ENCODE peak calls at places on chromosomes 12 and 14, in ten cellular contexts. V, A, I, U, R, B, C, M, O and D are unnamed samples.

GRCh38 chr14:35159742-35160409 is 37.5 kb downstream of the PRORP start:
- DNase-seq in V (no peak), A (no peak), I (peak), U (peak), R (peak), B (no peak), C (no peak), M (peak), O (no peak), D (no peak)

GRCh38 chr14:21923820-21924219 is 250.2 kb upstream of the OR4E1 start:
- DNase-seq in V (no peak), A (no peak), I (no peak), U (no peak), R (no peak), B (no peak), C (no peak), M (no peak), O (no peak), D (no peak)

GRCh38 chr14:105267820-105268548 is 19.7 kb downstream of the BTBD6 start:
- DNase-seq in V (no peak), A (no peak), I (no peak), U (no peak), R (no peak), B (no peak), C (no peak), M (no peak), O (no peak), D (no peak)

GRCh38 chr12:72632286-72632685 is 360.1 kb downstream of the TRHDE start:
- DNase-seq in V (no peak), A (no peak), I (no peak), U (no peak), R (no peak), B (no peak), C (no peak), M (no peak), O (no peak), D (no peak)

GRCh38 chr12:46179693-46180452 is 89.0 kb downstream of the SLC38A1 start:
- DNase-seq in V (no peak), A (no peak), I (no peak), U (no peak), R (peak), B (no peak), C (no peak), M (no peak), O (no peak), D (no peak)

GRCh38 chr12:31368666-31369361 is 42.9 kb upstream of the SINHCAF start:
- DNase-seq in V (no peak), A (no peak), I (no peak), U (no peak), R (no peak), B (no peak), C (no peak), M (no peak), O (no peak), D (no peak)

GRCh38 chr12:12806784-12807516 is 6.2 kb upstream of the DDX47 start:
- DNase-seq in V (no peak), A (no peak), I (no peak), U (no peak), R (no peak), B (no peak), C (no peak), M (no peak), O (no peak), D (no peak)

GRCh38 chr12:29316772-29317171 is 64.2 kb downstream of the ERGIC2 start:
- DNase-seq in V (no peak), A (peak), I (no peak), U (no peak), R (no peak), B (peak), C (no peak), M (no peak), O (no peak), D (no peak)

GRCh38 chr14:56490379-56490778 is 89.2 kb upstream of the TMEM260 start:
- DNase-seq in V (no peak), A (no peak), I (no peak), U (peak), R (peak), B (no peak), C (no peak), M (peak), O (no peak), D (no peak)

GRCh38 chr12:124605150-124605549 is 37.7 kb upstream of the NCOR2 start:
- DNase-seq in V (no peak), A (no peak), I (no peak), U (no peak), R (no peak), B (no peak), C (no peak), M (no peak), O (no peak), D (no peak)

GRCh38 chr14:93797536-93797935 is 9.3 kb upstream of the PRIMA1 start:
- DNase-seq in V (no peak), A (no peak), I (no peak), U (no peak), R (no peak), B (no peak), C (no peak), M (no peak), O (no peak), D (no peak)

GRCh38 chr12:2179953-2180736 is 127.4 kb downstream of the CACNA1C start:
- DNase-seq in V (no peak), A (peak), I (peak), U (peak), R (no peak), B (peak), C (peak), M (peak), O (no peak), D (peak)

GRCh38 chr12:7295529-7295928 is 8.3 kb upstream of the ACSM4 start:
- DNase-seq in V (no peak), A (no peak), I (no peak), U (no peak), R (no peak), B (no peak), C (no peak), M (no peak), O (no peak), D (no peak)

GRCh38 chr12:31326689-31327659 is 1.0 kb upstream of the SINHCAF start:
- DNase-seq in V (no peak), A (no peak), I (no peak), U (no peak), R (no peak), B (no peak), C (peak), M (no peak), O (no peak), D (peak)

GRCh38 chr12:115354007-115354452 is 670.1 kb upstream of the TBX3 start:
- DNase-seq in V (peak), A (peak), I (peak), U (peak), R (peak), B (peak), C (peak), M (peak), O (no peak), D (peak)

GRCh38 chr12:79373896-79374499 is 316.8 kb downstream of the PAWR start:
- DNase-seq in V (no peak), A (no peak), I (no peak), U (peak), R (peak), B (no peak), C (no peak), M (no peak), O (no peak), D (no peak)

GRCh38 chr14:95006479-95006878 is 150.8 kb downstream of the DICER1 start:
- DNase-seq in V (no peak), A (no peak), I (no peak), U (peak), R (no peak), B (no peak), C (no peak), M (no peak), O (no peak), D (no peak)

GRCh38 chr12:131830335-131831020 is 2.3 kb downstream of the MMP17 start:
- DNase-seq in V (peak), A (peak), I (no peak), U (peak), R (peak), B (peak), C (peak), M (peak), O (no peak), D (peak)

GRCh38 chr12:128929046-128929445 is 75.8 kb downstream of the GLT1D1 start:
- DNase-seq in V (no peak), A (no peak), I (no peak), U (no peak), R (no peak), B (no peak), C (no peak), M (no peak), O (no peak), D (no peak)

GRCh38 chr14:89267656-89268055 is 149.4 kb downstream of the FOXN3 start:
- DNase-seq in V (no peak), A (no peak), I (no peak), U (no peak), R (no peak), B (no peak), C (no peak), M (no peak), O (no peak), D (no peak)

GRCh38 chr14:64137657-64138290 is 156.4 kb downstream of the ESR2 start:
- DNase-seq in V (no peak), A (no peak), I (no peak), U (no peak), R (no peak), B (no peak), C (no peak), M (no peak), O (no peak), D (no peak)

GRCh38 chr14:90756755-90757345 is 59.4 kb downstream of the TTC7B start:
- DNase-seq in V (no peak), A (no peak), I (no peak), U (no peak), R (no peak), B (peak), C (no peak), M (no peak), O (no peak), D (no peak)
- TF ChIP-seq CTCF in V (no peak), A (no peak), I (no peak), U (no peak), R (peak), B (peak), C (no peak), M (no peak), O (no peak), D (no peak)

GRCh38 chr12:54011665-54012532 is 3.1 kb downstream of the HOXC8 start:
- DNase-seq in V (no peak), A (no peak), I (no peak), U (no peak), R (no peak), B (no peak), C (no peak), M (no peak), O (no peak), D (no peak)

GRCh38 chr12:54010053-54010971 is 1.5 kb downstream of the HOXC8 start:
- DNase-seq in V (no peak), A (no peak), I (no peak), U (no peak), R (no peak), B (no peak), C (no peak), M (no peak), O (no peak), D (no peak)

GRCh38 chr12:54014315-54015209 is 5.8 kb downstream of the HOXC8 start:
- DNase-seq in V (no peak), A (no peak), I (no peak), U (no peak), R (no peak), B (no peak), C (no peak), M (no peak), O (no peak), D (no peak)

GRCh38 chr12:54010972-54011664 is 2.3 kb downstream of the HOXC8 start:
- DNase-seq in V (no peak), A (no peak), I (no peak), U (no peak), R (no peak), B (no peak), C (no peak), M (no peak), O (no peak), D (no peak)

GRCh38 chr12:54012631-54013398 is 4.0 kb downstream of the HOXC8 start:
- DNase-seq in V (no peak), A (no peak), I (no peak), U (no peak), R (no peak), B (no peak), C (no peak), M (no peak), O (no peak), D (no peak)
- TF ChIP-seq CTCF in V (no peak), A (no peak), I (no peak), U (no peak), R (no peak), B (no peak), C (no peak), M (no peak), O (no peak), D (no peak)

GRCh38 chr14:37343307-37344094 is 145.8 kb downstream of the MIPOL1 start:
- DNase-seq in V (no peak), A (no peak), I (no peak), U (no peak), R (no peak), B (no peak), C (no peak), M (peak), O (no peak), D (no peak)

GRCh38 chr14:37340353-37340752 is 142.6 kb downstream of the MIPOL1 start:
- DNase-seq in V (no peak), A (no peak), I (no peak), U (no peak), R (peak), B (no peak), C (no peak), M (no peak), O (no peak), D (no peak)
- TF ChIP-seq CTCF in V (no peak), A (no peak), I (no peak), U (peak), R (peak), B (no peak), C (no peak), M (no peak), O (no peak), D (no peak)

GRCh38 chr12:40287369-40287975 is 62.7 kb downstream of the LRRK2 start:
- DNase-seq in V (no peak), A (no peak), I (no peak), U (no peak), R (peak), B (no peak), C (no peak), M (no peak), O (no peak), D (no peak)

GRCh38 chr12:40281791-40282364 is 57.1 kb downstream of the LRRK2 start:
- DNase-seq in V (no peak), A (no peak), I (no peak), U (no peak), R (no peak), B (no peak), C (no peak), M (no peak), O (no peak), D (no peak)

GRCh38 chr12:40286583-40286982 is 61.8 kb downstream of the LRRK2 start:
- DNase-seq in V (no peak), A (no peak), I (no peak), U (peak), R (no peak), B (no peak), C (no peak), M (no peak), O (no peak), D (no peak)
- TF ChIP-seq CTCF in V (no peak), A (no peak), I (no peak), U (no peak), R (no peak), B (no peak), C (no peak), M (no peak), O (no peak), D (no peak)

GRCh38 chr12:93763746-93764147 is 86.6 kb downstream of the CRADD start:
- DNase-seq in V (no peak), A (no peak), I (no peak), U (no peak), R (no peak), B (no peak), C (no peak), M (no peak), O (no peak), D (no peak)

GRCh38 chr12:93766371-93766770 is 89.2 kb downstream of the CRADD start:
- DNase-seq in V (no peak), A (no peak), I (no peak), U (no peak), R (no peak), B (no peak), C (no peak), M (no peak), O (no peak), D (no peak)

GRCh38 chr12:93766802-93767523 is 89.8 kb downstream of the CRADD start:
- DNase-seq in V (no peak), A (peak), I (no peak), U (peak), R (no peak), B (no peak), C (peak), M (no peak), O (peak), D (peak)

GRCh38 chr12:93772003-93772402 is 94.8 kb downstream of the CRADD start:
- DNase-seq in V (no peak), A (no peak), I (no peak), U (no peak), R (no peak), B (no peak), C (no peak), M (no peak), O (no peak), D (no peak)

GRCh38 chr12:93767524-93767863 is 90.3 kb downstream of the CRADD start:
- DNase-seq in V (no peak), A (no peak), I (no peak), U (no peak), R (no peak), B (no peak), C (no peak), M (no peak), O (no peak), D (no peak)
- TF ChIP-seq CTCF in V (no peak), A (no peak), I (no peak), U (no peak), R (no peak), B (no peak), C (no peak), M (no peak), O (no peak), D (no peak)

DNA sequence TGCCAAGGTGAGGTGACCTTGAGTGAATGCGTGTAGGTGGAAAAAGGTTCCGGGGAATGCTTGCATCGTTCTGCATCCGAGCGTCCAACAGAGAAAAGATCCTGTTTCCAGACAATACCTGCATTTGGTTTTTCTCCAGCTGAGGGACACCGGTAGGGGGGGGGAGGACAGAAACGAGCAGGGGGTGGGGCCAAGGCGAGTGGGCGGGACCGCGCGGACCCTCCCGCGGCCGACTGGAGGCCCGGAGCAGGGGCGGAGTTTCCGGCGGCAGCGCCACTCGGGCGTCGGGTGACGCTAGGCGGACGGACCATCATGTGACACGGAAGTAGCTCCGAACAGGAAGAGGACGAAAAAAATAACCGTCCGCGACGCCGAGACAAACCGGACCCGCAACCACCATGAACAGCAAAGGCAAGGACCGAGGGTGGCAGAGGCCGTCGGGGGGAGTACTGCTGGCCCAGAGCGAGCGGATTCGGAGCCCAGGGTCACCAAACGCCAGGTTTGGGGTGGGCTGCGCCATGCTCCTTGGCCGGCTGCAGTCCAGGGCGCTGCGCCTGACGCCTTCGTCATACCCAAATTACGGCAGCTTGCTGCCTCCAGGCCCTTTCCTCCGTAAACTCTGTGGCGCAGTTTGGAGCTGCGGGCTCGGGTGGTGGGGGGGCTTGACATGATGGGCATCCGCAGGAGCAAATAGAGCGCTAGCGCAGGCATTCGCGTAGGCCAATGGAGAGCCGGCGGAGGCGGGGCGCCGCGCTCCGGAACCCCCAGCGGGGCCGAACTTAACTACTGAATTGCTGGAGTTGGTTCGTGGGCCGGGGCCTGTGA is at the start of gene DAZAP2:
- DNase-seq in V (peak), A (peak), I (peak), U (peak), R (peak), B (peak), C (peak), M (peak), O (peak), D (peak)
- TF ChIP-seq CTCF in V (no peak), A (peak), I (peak), U (peak), R (no peak), B (peak), C (peak), M (peak), O (peak), D (no peak)

DNA sequence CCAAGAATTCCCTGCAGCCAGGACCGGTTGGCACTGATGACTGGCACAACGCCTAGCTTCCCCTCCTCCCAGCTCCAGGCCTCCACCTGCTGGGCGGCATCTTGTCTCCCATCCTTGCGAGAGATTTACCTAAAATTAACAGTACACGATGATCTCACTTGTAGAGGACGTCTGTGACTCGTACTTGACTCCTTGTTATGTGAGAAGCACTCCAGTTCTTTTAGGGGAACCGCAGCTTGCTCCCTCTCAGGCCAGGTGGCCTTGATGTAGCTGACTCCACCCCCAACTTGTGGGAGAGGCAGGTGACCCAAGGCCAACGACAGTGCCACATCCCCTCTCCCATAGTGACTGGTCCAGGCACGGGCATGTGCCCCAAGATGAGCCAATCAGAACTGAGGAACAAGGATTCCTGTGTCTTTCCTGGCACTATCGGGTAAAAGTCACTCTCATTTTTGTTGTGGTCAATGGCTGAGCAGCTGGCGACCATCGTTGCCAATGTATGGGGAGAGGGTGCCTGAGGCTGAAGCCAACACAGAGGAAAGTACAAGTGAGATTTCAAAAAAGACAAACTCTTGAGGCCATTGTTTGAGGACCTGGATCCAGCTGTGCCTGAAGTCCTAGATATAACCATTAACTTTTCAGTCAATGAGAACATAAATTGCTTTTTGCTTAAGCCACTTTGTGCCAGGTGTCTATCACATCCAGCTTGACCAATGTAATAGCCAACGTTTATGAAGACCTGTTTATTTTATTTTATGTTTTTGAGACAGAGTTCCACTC is 208.7 kb downstream of the RBM19 start:
- DNase-seq in V (no peak), A (no peak), I (no peak), U (peak), R (no peak), B (no peak), C (no peak), M (no peak), O (no peak), D (no peak)
- TF ChIP-seq CTCF in V (no peak), A (no peak), I (no peak), U (no peak), R (no peak), B (no peak), C (no peak), M (no peak), O (peak), D (no peak)

GRCh38 chr14:61258985-61259384 is 22.2 kb downstream of the TMEM30B start:
- DNase-seq in V (no peak), A (no peak), I (peak), U (no peak), R (no peak), B (no peak), C (no peak), M (no peak), O (no peak), D (no peak)

GRCh38 chr14:61262082-61262481 is 19.1 kb downstream of the TMEM30B start:
- DNase-seq in V (no peak), A (no peak), I (no peak), U (no peak), R (no peak), B (no peak), C (no peak), M (no peak), O (no peak), D (no peak)

GRCh38 chr14:61264022-61264571 is 17.0 kb downstream of the TMEM30B start:
- DNase-seq in V (no peak), A (no peak), I (no peak), U (no peak), R (no peak), B (no peak), C (no peak), M (no peak), O (peak), D (no peak)

GRCh38 chr14:61264699-61265098 is 16.4 kb downstream of the TMEM30B start:
- DNase-seq in V (no peak), A (no peak), I (no peak), U (no peak), R (no peak), B (no peak), C (no peak), M (no peak), O (no peak), D (no peak)

GRCh38 chr14:61260939-61261776 is 20.0 kb downstream of the TMEM30B start:
- DNase-seq in V (no peak), A (no peak), I (peak), U (peak), R (peak), B (no peak), C (no peak), M (peak), O (no peak), D (no peak)
- TF ChIP-seq CTCF in V (no peak), A (no peak), I (peak), U (peak), R (no peak), B (no peak), C (no peak), M (peak), O (no peak), D (no peak)